ENCODE peak calls at places on chromosome 22, in eight cellular contexts. T, G, D, M, P, H, C and S are unnamed samples.

GRCh38 chr22:45468872-45469572 is 33.7 kb upstream of the FBLN1 start:
- DNase-seq in D (no peak), G (no peak), T (no peak), C (no peak), P (no peak), M (no peak), H (no peak), S (peak)

GRCh38 chr22:36417281-36417686 is 29.5 kb upstream of the MYH9 start:
- DNase-seq in M (no peak), G (peak), D (no peak), H (no peak), C (no peak), P (no peak), T (no peak), S (peak)

GRCh38 chr22:30266445-30267381 is at the start of gene OSM:
- DNase-seq in T (peak), G (peak), C (peak), D (peak), H (peak), P (no peak), M (no peak), S (no peak)

GRCh38 chr22:46113110-46113909 is 37.0 kb upstream of the PPARA start:
- DNase-seq in T (no peak), H (no peak), P (no peak), D (no peak), G (no peak), M (no peak), C (no peak), S (no peak)

GRCh38 chr22:17965538-17966402 is 58.6 kb downstream of the MICAL3 start:
- DNase-seq in G (no peak), D (no peak), M (no peak), H (no peak), P (no peak), C (no peak), T (no peak), S (no peak)

GRCh38 chr22:28442951-28443876 is 236.4 kb downstream of the TTC28 start:
- DNase-seq in M (peak), P (no peak), T (peak), D (peak), C (peak), H (peak), G (peak), S (peak)

GRCh38 chr22:25159028-25159427 is 40.6 kb upstream of the CRYBB3 start:
- DNase-seq in P (no peak), D (no peak), M (peak), C (no peak), T (no peak), H (no peak), G (no peak), S (no peak)

GRCh38 chr22:49228431-49229037 is 599.1 kb downstream of the BRD1 start:
- DNase-seq in G (no peak), D (no peak), H (no peak), P (no peak), T (no peak), M (no peak), C (no peak), S (no peak)

GRCh38 chr22:50469377-50470305 is 5.2 kb downstream of the SBF1 start:
- DNase-seq in C (peak), P (peak), G (peak), T (peak), D (peak), H (peak), M (no peak), S (peak)

GRCh38 chr22:28734393-28734792 is 7.2 kb downstream of the CHEK2 start:
- DNase-seq in M (no peak), G (no peak), D (no peak), P (no peak), C (no peak), T (no peak), H (no peak), S (no peak)

GRCh38 chr22:28948404-28948803 is 65.0 kb downstream of the ZNRF3 start:
- DNase-seq in H (no peak), T (no peak), D (no peak), P (no peak), C (no peak), M (no peak), G (no peak), S (no peak)

GRCh38 chr22:36286096-36286957 is 33.4 kb downstream of the APOL1 start:
- DNase-seq in M (peak), D (peak), T (peak), H (peak), G (no peak), P (peak), C (peak), S (peak)

GRCh38 chr22:17827466-17827865 is 53.2 kb upstream of the BID start:
- DNase-seq in C (no peak), P (no peak), M (no peak), T (no peak), D (no peak), G (no peak), H (no peak), S (no peak)

GRCh38 chr22:36304429-36304828 is 51.5 kb downstream of the APOL1 start:
- DNase-seq in G (no peak), P (no peak), T (no peak), C (no peak), H (no peak), M (no peak), D (no peak), S (peak)

GRCh38 chr22:31046591-31047226 is 34.4 kb upstream of the SMTN start:
- DNase-seq in D (peak), H (no peak), T (no peak), G (no peak), P (no peak), M (peak), C (no peak), S (peak)

GRCh38 chr22:50008151-50009040 is 4.2 kb downstream of the IL17REL start:
- DNase-seq in H (no peak), M (peak), G (no peak), C (no peak), T (no peak), P (no peak), D (no peak), S (no peak)

GRCh38 chr22:20546541-20546950 is 39.1 kb downstream of the MED15 start:
- DNase-seq in P (no peak), D (no peak), G (no peak), C (no peak), T (no peak), H (no peak), M (no peak), S (no peak)

GRCh38 chr22:38313384-38313955 is 3.8 kb downstream of the CSNK1E start:
- DNase-seq in G (no peak), H (no peak), P (no peak), T (no peak), C (no peak), M (peak), D (no peak), S (peak)

GRCh38 chr22:46103181-46103580 is 47.1 kb upstream of the PPARA start:
- DNase-seq in T (no peak), M (no peak), P (no peak), D (no peak), H (no peak), C (no peak), G (no peak), S (no peak)

GRCh38 chr22:36331912-36332622 is 55.7 kb downstream of the MYH9 start:
- DNase-seq in P (no peak), D (peak), T (peak), C (peak), H (peak), G (no peak), M (peak), S (peak)

GRCh38 chr22:47567126-47567730 is 804.8 kb downstream of the TBC1D22A start:
- DNase-seq in P (no peak), T (no peak), M (no peak), G (no peak), D (no peak), H (no peak), C (no peak), S (no peak)

GRCh38 chr22:26106412-26106811 is 62.9 kb upstream of the SEZ6L start:
- DNase-seq in M (no peak), P (no peak), G (no peak), H (no peak), D (no peak), T (no peak), C (no peak), S (no peak)